ENCODE peak calls at places on chromosomes 1 and 21, in five cellular contexts. One of them, this sample, is unnamed.

GRCh38 chr1:111084999-111085398 is 54.9 kb downstream of the DRAM2 start:
- DNase-seq in K562: no peak
- DNase-seq in transverse colon: no peak
- DNase-seq in H1: no peak
- DNase-seq in suprapubic skin: no peak
- DNase-seq in this sample: no peak

GRCh38 chr21:14046401-14046800 is 164.4 kb downstream of the LIPI start:
- DNase-seq in suprapubic skin: no peak
- DNase-seq in K562: no peak
- DNase-seq in transverse colon: no peak
- DNase-seq in H1: no peak
- DNase-seq in this sample: no peak

GRCh38 chr1:247833601-247834000 is 8.1 kb downstream of the OR11L1 start:
- DNase-seq in suprapubic skin: no peak
- DNase-seq in H1: no peak
- DNase-seq in K562: peak; percentile 39
- DNase-seq in transverse colon: no peak
- DNase-seq in this sample: no peak

GRCh38 chr1:47594627-47595026 is 156.8 kb downstream of the FOXD2 start:
- DNase-seq in H1: no peak
- DNase-seq in K562: no peak
- DNase-seq in transverse colon: no peak
- DNase-seq in suprapubic skin: peak; percentile 50
- DNase-seq in this sample: no peak

GRCh38 chr21:15249285-15249993 is 184.6 kb upstream of the NRIP1 start:
- DNase-seq in K562: peak; percentile 30
- DNase-seq in transverse colon: no peak
- DNase-seq in H1: no peak
- DNase-seq in suprapubic skin: no peak
- DNase-seq in this sample: no peak

GRCh38 chr1:117608758-117609157 is 2.9 kb downstream of the TENT5C start:
- DNase-seq in transverse colon: no peak
- DNase-seq in H1: no peak
- DNase-seq in K562: no peak
- DNase-seq in suprapubic skin: no peak
- DNase-seq in this sample: no peak

GRCh38 chr1:84090447-84091244 is 53.4 kb upstream of the PRKACB start:
- DNase-seq in transverse colon: no peak
- DNase-seq in H1: no peak
- DNase-seq in K562: no peak
- DNase-seq in suprapubic skin: no peak
- DNase-seq in this sample: no peak

GRCh38 chr1:162561616-162562451 is at the start of gene UAP1:
- DNase-seq in transverse colon: no peak
- DNase-seq in K562: no peak
- DNase-seq in H1: peak; percentile 56
- DNase-seq in suprapubic skin: no peak
- DNase-seq in this sample: peak; percentile 25

GRCh38 chr1:55524013-55524412 is 308.8 kb upstream of the USP24 start:
- DNase-seq in H1: no peak
- DNase-seq in suprapubic skin: no peak
- DNase-seq in K562: no peak
- DNase-seq in transverse colon: peak; percentile 81
- DNase-seq in this sample: no peak

GRCh38 chr1:221796700-221797099 is 54.8 kb upstream of the DUSP10 start:
- DNase-seq in H1: no peak
- DNase-seq in K562: no peak
- DNase-seq in suprapubic skin: no peak
- DNase-seq in transverse colon: no peak
- DNase-seq in this sample: no peak

GRCh38 chr21:17784604-17785402 is 34.4 kb downstream of the C21orf91 start:
- DNase-seq in K562: no peak
- DNase-seq in transverse colon: peak; percentile 30
- DNase-seq in suprapubic skin: no peak
- DNase-seq in H1: no peak
- DNase-seq in this sample: no peak

GRCh38 chr1:171913385-171913784 is 72.1 kb downstream of the DNM3 start:
- DNase-seq in transverse colon: peak; percentile 51
- DNase-seq in K562: no peak
- DNase-seq in H1: no peak
- DNase-seq in suprapubic skin: no peak
- DNase-seq in this sample: no peak

GRCh38 chr1:164704954-164705353 is 146.0 kb downstream of the PBX1 start:
- DNase-seq in transverse colon: no peak
- DNase-seq in H1: no peak
- DNase-seq in K562: no peak
- DNase-seq in suprapubic skin: no peak
- DNase-seq in this sample: no peak

GRCh38 chr1:183470961-183471747 is 1.1 kb upstream of the SMG7 start:
- DNase-seq in K562: peak; percentile 66
- DNase-seq in transverse colon: peak; percentile 70
- DNase-seq in H1: peak; percentile 88
- DNase-seq in suprapubic skin: peak; percentile 90
- DNase-seq in this sample: peak; percentile 47

GRCh38 chr1:183473286-183473536 is 912 bp downstream of the SMG7 start:
- DNase-seq in transverse colon: no peak
- DNase-seq in suprapubic skin: no peak
- DNase-seq in H1: no peak
- DNase-seq in K562: no peak
- DNase-seq in this sample: no peak

GRCh38 chr1:183472488-183473285 is at the start of gene SMG7:
- DNase-seq in transverse colon: peak; percentile 59
- DNase-seq in K562: peak; percentile 58
- DNase-seq in suprapubic skin: peak; percentile 86
- DNase-seq in H1: no peak
- DNase-seq in this sample: peak; percentile 16

GRCh38 chr1:183470147-183470960 is 1.9 kb upstream of the SMG7 start:
- DNase-seq in suprapubic skin: peak; percentile 94
- DNase-seq in K562: peak; percentile 78
- DNase-seq in H1: peak; percentile 72
- DNase-seq in transverse colon: peak; percentile 95
- DNase-seq in this sample: peak; percentile 70

DNA sequence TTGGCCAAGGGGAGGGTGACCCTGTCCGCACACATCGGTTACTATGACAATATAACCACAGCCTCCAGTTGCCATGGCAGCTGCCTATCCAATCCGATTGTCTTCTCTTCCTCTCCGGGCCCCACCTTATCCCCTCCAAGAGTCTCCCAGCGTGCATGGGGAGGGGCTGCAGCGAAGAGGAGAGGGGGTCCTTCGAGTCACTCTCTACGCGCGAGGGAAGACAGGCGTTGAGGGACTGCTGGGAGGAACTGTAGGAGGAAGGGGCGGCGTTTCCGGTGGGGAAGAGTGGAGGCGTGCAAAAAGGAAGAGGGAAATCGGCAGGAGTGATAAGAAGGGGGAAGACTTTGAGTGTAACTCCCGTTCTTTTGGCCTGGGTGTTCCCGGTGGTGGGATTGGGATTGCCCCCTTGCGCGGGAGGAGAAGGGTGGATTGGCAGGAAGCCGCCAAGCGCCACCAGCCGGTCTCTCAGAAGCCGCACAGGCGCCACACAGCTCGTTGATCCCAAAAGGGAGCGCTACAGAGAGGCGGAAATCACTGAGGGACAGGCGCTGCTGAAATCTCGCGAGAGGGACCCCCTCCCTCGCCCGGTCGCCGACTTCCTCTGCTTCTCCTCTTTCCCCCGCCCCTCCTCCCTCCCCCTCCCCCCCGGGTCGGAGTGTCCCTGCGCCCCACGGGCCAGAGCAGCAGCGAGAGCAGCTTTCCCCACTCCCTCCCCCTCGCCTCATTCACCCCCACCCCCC is 381 bp upstream of the SMG7 start:
- DNase-seq in K562: peak; percentile 97
- DNase-seq in H1: peak; percentile 94
- DNase-seq in transverse colon: peak; percentile 98
- DNase-seq in suprapubic skin: peak; percentile 98
- DNase-seq in this sample: peak; percentile 94
- TF ChIP-seq EP300 in K562: peak; percentile 63
- TF ChIP-seq EP300 in H1: no peak
- TF ChIP-seq EP300 in transverse colon: no peak
- TF ChIP-seq EP300 in suprapubic skin: no peak
- TF ChIP-seq EP300 in this sample: peak; percentile 81

GRCh38 chr1:64948905-64949833 is 17.2 kb downstream of the JAK1 start:
- DNase-seq in H1: no peak
- DNase-seq in suprapubic skin: no peak
- DNase-seq in transverse colon: no peak
- DNase-seq in K562: no peak
- DNase-seq in this sample: no peak

GRCh38 chr1:64944913-64945312 is 21.4 kb downstream of the JAK1 start:
- DNase-seq in suprapubic skin: no peak
- DNase-seq in K562: no peak
- DNase-seq in H1: no peak
- DNase-seq in transverse colon: no peak
- DNase-seq in this sample: no peak

GRCh38 chr1:64952055-64952699 is 14.2 kb downstream of the JAK1 start:
- DNase-seq in K562: no peak
- DNase-seq in transverse colon: no peak
- DNase-seq in H1: no peak
- DNase-seq in suprapubic skin: no peak
- DNase-seq in this sample: no peak

GRCh38 chr1:64950284-64950809 is 16.0 kb downstream of the JAK1 start:
- DNase-seq in H1: no peak
- DNase-seq in K562: no peak
- DNase-seq in suprapubic skin: no peak
- DNase-seq in transverse colon: no peak
- DNase-seq in this sample: no peak

GRCh38 chr1:64948216-64948615 is 18.1 kb downstream of the JAK1 start:
- DNase-seq in suprapubic skin: no peak
- DNase-seq in K562: no peak
- DNase-seq in H1: no peak
- DNase-seq in transverse colon: no peak
- DNase-seq in this sample: no peak
- H3K4me1 ChIP-seq in suprapubic skin: peaks cover 34% of the 10 kb centered on the region
- H3K4me1 ChIP-seq in K562: no peaks in the 10 kb centered on the region
- H3K4me1 ChIP-seq in H1: no peaks in the 10 kb centered on the region
- H3K4me1 ChIP-seq in transverse colon: peaks cover 69% of the 10 kb centered on the region
- H3K4me1 ChIP-seq in this sample: peaks cover 48% of the 10 kb centered on the region

GRCh38 chr1:41350055-41350378 is 11.2 kb upstream of the FOXO6 start:
- DNase-seq in K562: no peak
- DNase-seq in suprapubic skin: peak; percentile 38
- DNase-seq in H1: no peak
- DNase-seq in transverse colon: no peak
- DNase-seq in this sample: no peak
- H3K27me3 ChIP-seq in K562: no peaks in the 10 kb centered on the region
- H3K27me3 ChIP-seq in suprapubic skin: no peaks in the 10 kb centered on the region
- H3K27me3 ChIP-seq in H1: no peaks in the 10 kb centered on the region
- H3K27me3 ChIP-seq in transverse colon: no peaks in the 10 kb centered on the region
- H3K27me3 ChIP-seq in this sample: no peaks in the 10 kb centered on the region

DNA sequence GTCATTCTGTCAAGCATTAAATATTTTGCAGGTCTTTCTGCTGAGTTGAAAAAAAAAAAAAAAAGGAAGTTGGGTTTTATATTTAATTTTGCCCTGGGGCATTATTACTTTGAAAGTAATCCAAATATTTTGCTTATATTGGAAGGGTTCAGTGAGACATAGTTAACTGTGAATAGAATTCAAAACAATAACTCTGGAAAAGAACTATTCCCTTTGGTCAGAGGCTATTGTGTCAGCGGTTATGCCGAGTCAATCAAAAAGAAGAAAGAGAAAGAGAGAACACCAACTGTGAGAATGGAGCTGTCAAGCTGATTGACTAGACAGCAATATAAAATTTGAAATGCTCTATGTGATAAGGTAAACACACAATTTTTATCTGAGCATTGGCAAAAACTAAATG is 761.7 kb downstream of the ADGRL2 start:
- DNase-seq in K562: no peak
- DNase-seq in H1: no peak
- DNase-seq in transverse colon: no peak
- DNase-seq in suprapubic skin: no peak
- DNase-seq in this sample: no peak
- TF ChIP-seq EP300 in K562: no peak
- TF ChIP-seq EP300 in H1: no peak
- TF ChIP-seq EP300 in transverse colon: no peak
- TF ChIP-seq EP300 in suprapubic skin: no peak
- TF ChIP-seq EP300 in this sample: no peak

GRCh38 chr1:67684526-67685066 is 405 bp upstream of the GADD45A start:
- DNase-seq in suprapubic skin: no peak
- DNase-seq in H1: no peak
- DNase-seq in K562: no peak
- DNase-seq in transverse colon: no peak
- DNase-seq in this sample: no peak

GRCh38 chr1:67685067-67685557 is at the start of gene GADD45A:
- DNase-seq in K562: peak; percentile 95
- DNase-seq in transverse colon: peak; percentile 99
- DNase-seq in suprapubic skin: peak; percentile 99
- DNase-seq in H1: peak; percentile 96
- DNase-seq in this sample: peak; percentile 94

GRCh38 chr1:67682659-67683197 is 2.3 kb upstream of the GADD45A start:
- DNase-seq in H1: no peak
- DNase-seq in suprapubic skin: no peak
- DNase-seq in transverse colon: no peak
- DNase-seq in K562: peak; percentile 49
- DNase-seq in this sample: no peak

GRCh38 chr1:67683306-67683705 is 1.7 kb upstream of the GADD45A start:
- DNase-seq in K562: no peak
- DNase-seq in H1: no peak
- DNase-seq in transverse colon: no peak
- DNase-seq in suprapubic skin: no peak
- DNase-seq in this sample: no peak

DNA sequence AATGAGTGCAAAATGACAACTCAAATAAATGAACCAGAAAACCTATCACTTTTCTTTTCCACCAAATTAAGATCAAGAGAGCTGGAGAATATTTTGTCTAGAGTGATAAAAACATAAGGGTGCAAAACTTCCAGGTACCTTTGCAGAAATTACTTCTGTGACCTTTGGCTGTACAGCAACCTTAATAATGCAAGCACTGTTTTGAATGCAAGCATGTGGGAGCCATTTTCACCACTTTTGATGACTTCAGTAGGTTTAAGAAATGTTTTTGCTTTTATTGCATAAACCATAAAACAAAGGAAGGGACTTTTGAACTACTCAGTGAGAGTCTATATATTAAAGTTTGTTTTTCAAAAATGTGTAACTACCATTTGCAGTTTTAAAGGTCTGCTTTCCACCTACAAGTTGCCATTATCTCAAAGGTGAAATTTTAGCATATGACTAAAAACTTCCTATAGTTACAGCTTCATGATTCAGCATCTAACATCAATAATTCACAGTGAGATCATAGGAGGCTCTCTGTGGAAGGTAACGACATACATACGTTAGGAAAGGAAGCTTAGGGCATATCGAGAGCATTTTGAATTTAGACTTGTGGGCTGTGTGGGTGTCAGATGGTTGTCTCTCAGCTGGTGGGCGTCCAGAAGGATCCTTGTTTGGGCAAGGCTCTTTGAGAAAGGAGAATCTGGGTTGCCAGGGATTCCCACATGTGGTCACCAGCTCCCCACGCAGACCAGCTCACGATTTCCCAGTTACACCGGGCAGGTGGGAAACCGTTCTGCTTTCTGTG is 1.1 kb upstream of the GADD45A start:
- DNase-seq in K562: no peak
- DNase-seq in suprapubic skin: no peak
- DNase-seq in H1: no peak
- DNase-seq in transverse colon: peak; percentile 18
- DNase-seq in this sample: no peak
- H3K4me1 ChIP-seq in K562: peaks cover 18% of the 10 kb centered on the region
- H3K4me1 ChIP-seq in suprapubic skin: peaks cover 45% of the 10 kb centered on the region
- H3K4me1 ChIP-seq in H1: peaks cover 4% of the 10 kb centered on the region
- H3K4me1 ChIP-seq in transverse colon: peaks cover 34% of the 10 kb centered on the region
- H3K4me1 ChIP-seq in this sample: peaks cover 23% of the 10 kb centered on the region